ENCODE peak calls at places on chromosome 7, in nine cellular contexts. One of them, this sample, is unnamed.

GRCh38 chr7:44438851-44439250 is 51.6 kb downstream of the NUDCD3 start:
- DNase-seq in ovary: no peak
- DNase-seq in astrocyte: no peak
- DNase-seq in left lung: no peak
- DNase-seq in cardiac muscle cell: no peak
- DNase-seq in A673: no peak
- DNase-seq in lung: no peak
- DNase-seq in neural progenitor cell: no peak
- DNase-seq in CD8-positive, alpha-beta T cell: no peak
- DNase-seq in this sample: no peak

GRCh38 chr7:106287786-106288185 is 3.0 kb upstream of the NAMPT start:
- DNase-seq in ovary: no peak
- DNase-seq in astrocyte: no peak
- DNase-seq in left lung: no peak
- DNase-seq in cardiac muscle cell: no peak
- DNase-seq in A673: no peak
- DNase-seq in lung: no peak
- DNase-seq in neural progenitor cell: no peak
- DNase-seq in CD8-positive, alpha-beta T cell: no peak
- DNase-seq in this sample: no peak

GRCh38 chr7:43634384-43634783 is 51.5 kb downstream of the STK17A start:
- DNase-seq in ovary: no peak
- DNase-seq in astrocyte: no peak
- DNase-seq in left lung: no peak
- DNase-seq in cardiac muscle cell: no peak
- DNase-seq in A673: no peak
- DNase-seq in lung: no peak
- DNase-seq in neural progenitor cell: no peak
- DNase-seq in CD8-positive, alpha-beta T cell: no peak
- DNase-seq in this sample: no peak

GRCh38 chr7:129550673-129551360 is 48.5 kb downstream of the SMKR1 start:
- DNase-seq in ovary: no peak
- DNase-seq in astrocyte: no peak
- DNase-seq in left lung: no peak
- DNase-seq in cardiac muscle cell: no peak
- DNase-seq in A673: peak; percentile 66
- DNase-seq in lung: no peak
- DNase-seq in neural progenitor cell: no peak
- DNase-seq in CD8-positive, alpha-beta T cell: no peak
- DNase-seq in this sample: peak; percentile 44

GRCh38 chr7:156764016-156764669 is 123.6 kb downstream of the RNF32 start:
- DNase-seq in ovary: peak; percentile 53
- DNase-seq in astrocyte: peak; percentile 64
- DNase-seq in left lung: no peak
- DNase-seq in cardiac muscle cell: peak; percentile 63
- DNase-seq in A673: peak; percentile 75
- DNase-seq in lung: peak; percentile 59
- DNase-seq in neural progenitor cell: peak; percentile 75
- DNase-seq in CD8-positive, alpha-beta T cell: no peak
- DNase-seq in this sample: peak; percentile 49

GRCh38 chr7:149822353-149822943 is 15.7 kb upstream of the ZNF862 start:
- DNase-seq in ovary: no peak
- DNase-seq in astrocyte: no peak
- DNase-seq in left lung: peak; percentile 59
- DNase-seq in cardiac muscle cell: no peak
- DNase-seq in A673: no peak
- DNase-seq in lung: no peak
- DNase-seq in neural progenitor cell: no peak
- DNase-seq in CD8-positive, alpha-beta T cell: no peak
- DNase-seq in this sample: peak; percentile 74

GRCh38 chr7:155204744-155205367 is 92.8 kb upstream of the INSIG1 start:
- DNase-seq in ovary: no peak
- DNase-seq in astrocyte: no peak
- DNase-seq in left lung: no peak
- DNase-seq in cardiac muscle cell: no peak
- DNase-seq in A673: no peak
- DNase-seq in lung: no peak
- DNase-seq in neural progenitor cell: no peak
- DNase-seq in CD8-positive, alpha-beta T cell: no peak
- DNase-seq in this sample: no peak

GRCh38 chr7:107564553-107565298 is 955 bp downstream of the DUS4L start:
- DNase-seq in ovary: no peak
- DNase-seq in astrocyte: peak; percentile 93
- DNase-seq in left lung: no peak
- DNase-seq in cardiac muscle cell: no peak
- DNase-seq in A673: no peak
- DNase-seq in lung: no peak
- DNase-seq in neural progenitor cell: peak; percentile 2
- DNase-seq in CD8-positive, alpha-beta T cell: no peak
- DNase-seq in this sample: no peak

GRCh38 chr7:16411391-16411790 is 9.9 kb downstream of the CRPPA start:
- DNase-seq in ovary: no peak
- DNase-seq in astrocyte: peak; percentile 18
- DNase-seq in left lung: no peak
- DNase-seq in cardiac muscle cell: no peak
- DNase-seq in A673: no peak
- DNase-seq in lung: no peak
- DNase-seq in neural progenitor cell: no peak
- DNase-seq in CD8-positive, alpha-beta T cell: no peak
- DNase-seq in this sample: no peak

GRCh38 chr7:54145716-54146115 is 396.5 kb upstream of the VSTM2A start:
- DNase-seq in ovary: no peak
- DNase-seq in astrocyte: no peak
- DNase-seq in left lung: no peak
- DNase-seq in cardiac muscle cell: no peak
- DNase-seq in A673: no peak
- DNase-seq in lung: no peak
- DNase-seq in neural progenitor cell: no peak
- DNase-seq in CD8-positive, alpha-beta T cell: no peak
- DNase-seq in this sample: no peak

GRCh38 chr7:156152380-156152779 is 340.1 kb upstream of the SHH start:
- DNase-seq in ovary: no peak
- DNase-seq in astrocyte: no peak
- DNase-seq in left lung: no peak
- DNase-seq in cardiac muscle cell: no peak
- DNase-seq in A673: no peak
- DNase-seq in lung: no peak
- DNase-seq in neural progenitor cell: no peak
- DNase-seq in CD8-positive, alpha-beta T cell: no peak
- DNase-seq in this sample: no peak

GRCh38 chr7:30029696-30030095 is 1.5 kb downstream of the PLEKHA8 start:
- DNase-seq in ovary: no peak
- DNase-seq in astrocyte: no peak
- DNase-seq in left lung: no peak
- DNase-seq in cardiac muscle cell: no peak
- DNase-seq in A673: no peak
- DNase-seq in lung: no peak
- DNase-seq in neural progenitor cell: peak; percentile 23
- DNase-seq in CD8-positive, alpha-beta T cell: no peak
- DNase-seq in this sample: peak; percentile 28

GRCh38 chr7:116672596-116673503 is 854 bp downstream of the MET start:
- DNase-seq in ovary: no peak
- DNase-seq in astrocyte: peak; percentile 56
- DNase-seq in left lung: no peak
- DNase-seq in cardiac muscle cell: peak; percentile 9
- DNase-seq in A673: no peak
- DNase-seq in lung: no peak
- DNase-seq in neural progenitor cell: peak; percentile 42
- DNase-seq in CD8-positive, alpha-beta T cell: no peak
- DNase-seq in this sample: peak; percentile 70

GRCh38 chr7:84251183-84251845 is 56.7 kb upstream of the SEMA3A start:
- DNase-seq in ovary: no peak
- DNase-seq in astrocyte: peak; percentile 95
- DNase-seq in left lung: no peak
- DNase-seq in cardiac muscle cell: no peak
- DNase-seq in A673: peak; percentile 74
- DNase-seq in lung: no peak
- DNase-seq in neural progenitor cell: peak; percentile 44
- DNase-seq in CD8-positive, alpha-beta T cell: no peak
- DNase-seq in this sample: no peak

GRCh38 chr7:141362580-141363435 is 188.4 kb upstream of the AGK start:
- DNase-seq in ovary: no peak
- DNase-seq in astrocyte: peak; percentile 88
- DNase-seq in left lung: no peak
- DNase-seq in cardiac muscle cell: peak; percentile 18
- DNase-seq in A673: no peak
- DNase-seq in lung: no peak
- DNase-seq in neural progenitor cell: no peak
- DNase-seq in CD8-positive, alpha-beta T cell: no peak
- DNase-seq in this sample: peak; percentile 87

GRCh38 chr7:138006106-138006505 is 4.2 kb upstream of the CREB3L2 start:
- DNase-seq in ovary: no peak
- DNase-seq in astrocyte: no peak
- DNase-seq in left lung: no peak
- DNase-seq in cardiac muscle cell: no peak
- DNase-seq in A673: no peak
- DNase-seq in lung: no peak
- DNase-seq in neural progenitor cell: no peak
- DNase-seq in CD8-positive, alpha-beta T cell: no peak
- DNase-seq in this sample: no peak

GRCh38 chr7:10838205-10838604 is 135.5 kb upstream of the PHF14 start:
- DNase-seq in ovary: no peak
- DNase-seq in astrocyte: no peak
- DNase-seq in left lung: no peak
- DNase-seq in cardiac muscle cell: no peak
- DNase-seq in A673: no peak
- DNase-seq in lung: no peak
- DNase-seq in neural progenitor cell: no peak
- DNase-seq in CD8-positive, alpha-beta T cell: no peak
- DNase-seq in this sample: no peak
- H3K27ac ChIP-seq in ovary: no peak overlapping the region
- H3K27ac ChIP-seq in astrocyte: no peak overlapping the region
- H3K27ac ChIP-seq in left lung: no peak overlapping the region
- H3K27ac ChIP-seq in cardiac muscle cell: no peak overlapping the region
- H3K27ac ChIP-seq in A673: no peak overlapping the region
- H3K27ac ChIP-seq in lung: no peak overlapping the region
- H3K27ac ChIP-seq in neural progenitor cell: no peak overlapping the region
- H3K27ac ChIP-seq in CD8-positive, alpha-beta T cell: no peak overlapping the region
- H3K27ac ChIP-seq in this sample: no peak overlapping the region

DNA sequence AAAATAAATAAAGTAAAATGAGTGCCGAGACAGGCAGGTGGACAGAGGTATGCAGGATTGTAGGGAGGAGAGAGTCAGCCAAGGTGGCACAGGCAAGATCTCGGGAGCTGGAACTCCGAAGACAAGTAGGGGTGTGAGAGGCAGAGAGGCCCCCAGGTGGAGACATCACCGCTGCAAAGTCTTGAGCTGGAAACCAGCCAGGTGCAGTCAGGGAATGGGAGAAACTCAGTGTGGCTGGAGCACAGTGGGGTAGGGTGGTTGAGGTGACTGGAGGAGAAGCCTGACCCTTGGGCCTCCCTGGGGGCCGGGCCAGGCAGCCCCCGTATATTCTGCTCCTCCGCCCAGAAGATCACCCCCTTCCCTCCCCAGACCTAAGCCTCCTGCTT is 4.2 kb downstream of the EPHB4 start:
- DNase-seq in ovary: no peak
- DNase-seq in astrocyte: no peak
- DNase-seq in left lung: no peak
- DNase-seq in cardiac muscle cell: no peak
- DNase-seq in A673: no peak
- DNase-seq in lung: no peak
- DNase-seq in neural progenitor cell: no peak
- DNase-seq in CD8-positive, alpha-beta T cell: no peak
- DNase-seq in this sample: no peak
- H3K36me3 ChIP-seq in ovary: no peaks in the 10 kb centered on the region
- H3K36me3 ChIP-seq in astrocyte: peaks cover 28% of the 10 kb centered on the region
- H3K36me3 ChIP-seq in left lung: peaks cover 58% of the 10 kb centered on the region
- H3K36me3 ChIP-seq in cardiac muscle cell: peaks cover 31% of the 10 kb centered on the region
- H3K36me3 ChIP-seq in A673: peaks cover 54% of the 10 kb centered on the region
- H3K36me3 ChIP-seq in lung: peaks cover 25% of the 10 kb centered on the region
- H3K36me3 ChIP-seq in neural progenitor cell: no peaks in the 10 kb centered on the region
- H3K36me3 ChIP-seq in CD8-positive, alpha-beta T cell: no peaks in the 10 kb centered on the region
- H3K36me3 ChIP-seq in this sample: peaks cover 55% of the 10 kb centered on the region

DNA sequence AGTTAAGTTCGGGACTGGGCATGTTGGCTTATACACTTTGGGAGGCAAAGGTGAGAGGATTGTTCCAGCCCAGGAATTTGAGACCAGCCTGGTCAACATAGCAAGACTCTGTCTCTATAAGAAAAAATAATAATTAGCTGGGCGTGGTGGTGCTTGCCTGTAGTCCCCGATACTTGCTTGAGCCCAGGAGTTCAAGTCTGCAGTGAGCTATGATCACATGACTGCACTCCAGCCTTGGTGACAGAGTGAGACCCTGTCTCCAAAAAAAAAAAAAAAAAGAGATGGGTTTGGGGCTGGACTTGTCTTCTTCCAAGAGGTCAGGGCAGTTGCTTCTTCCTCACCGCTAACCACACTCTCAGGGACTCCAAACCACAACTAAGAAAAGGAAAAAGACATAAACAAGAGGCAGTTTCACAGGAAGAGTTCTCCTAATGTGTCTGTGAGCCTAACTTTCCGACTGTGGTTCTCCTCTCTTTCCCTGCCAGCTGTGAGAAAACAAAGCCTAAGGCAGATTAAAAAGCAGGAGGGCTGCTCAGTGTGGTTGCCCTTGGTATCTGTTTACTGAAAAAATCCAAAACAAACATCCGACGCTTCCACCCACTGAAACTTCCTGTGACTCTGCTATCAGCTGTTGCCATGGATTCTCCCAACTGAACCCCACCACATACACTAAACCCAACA is 2.4 kb upstream of the SERPINE1 start:
- DNase-seq in ovary: no peak
- DNase-seq in astrocyte: peak; percentile 92
- DNase-seq in left lung: no peak
- DNase-seq in cardiac muscle cell: no peak
- DNase-seq in A673: peak; percentile 41
- DNase-seq in lung: no peak
- DNase-seq in neural progenitor cell: no peak
- DNase-seq in CD8-positive, alpha-beta T cell: no peak
- DNase-seq in this sample: peak; percentile 55
- H3K4me1 ChIP-seq in ovary: peaks cover 34% of the 10 kb centered on the region
- H3K4me1 ChIP-seq in astrocyte: peaks cover 70% of the 10 kb centered on the region
- H3K4me1 ChIP-seq in left lung: peaks cover 17% of the 10 kb centered on the region
- H3K4me1 ChIP-seq in cardiac muscle cell: peaks cover 33% of the 10 kb centered on the region
- H3K4me1 ChIP-seq in A673: peaks cover 18% of the 10 kb centered on the region
- H3K4me1 ChIP-seq in lung: peaks cover 9% of the 10 kb centered on the region
- H3K4me1 ChIP-seq in neural progenitor cell: peaks cover 27% of the 10 kb centered on the region
- H3K4me1 ChIP-seq in CD8-positive, alpha-beta T cell: peaks cover 18% of the 10 kb centered on the region
- H3K4me1 ChIP-seq in this sample: peaks cover 26% of the 10 kb centered on the region

DNA sequence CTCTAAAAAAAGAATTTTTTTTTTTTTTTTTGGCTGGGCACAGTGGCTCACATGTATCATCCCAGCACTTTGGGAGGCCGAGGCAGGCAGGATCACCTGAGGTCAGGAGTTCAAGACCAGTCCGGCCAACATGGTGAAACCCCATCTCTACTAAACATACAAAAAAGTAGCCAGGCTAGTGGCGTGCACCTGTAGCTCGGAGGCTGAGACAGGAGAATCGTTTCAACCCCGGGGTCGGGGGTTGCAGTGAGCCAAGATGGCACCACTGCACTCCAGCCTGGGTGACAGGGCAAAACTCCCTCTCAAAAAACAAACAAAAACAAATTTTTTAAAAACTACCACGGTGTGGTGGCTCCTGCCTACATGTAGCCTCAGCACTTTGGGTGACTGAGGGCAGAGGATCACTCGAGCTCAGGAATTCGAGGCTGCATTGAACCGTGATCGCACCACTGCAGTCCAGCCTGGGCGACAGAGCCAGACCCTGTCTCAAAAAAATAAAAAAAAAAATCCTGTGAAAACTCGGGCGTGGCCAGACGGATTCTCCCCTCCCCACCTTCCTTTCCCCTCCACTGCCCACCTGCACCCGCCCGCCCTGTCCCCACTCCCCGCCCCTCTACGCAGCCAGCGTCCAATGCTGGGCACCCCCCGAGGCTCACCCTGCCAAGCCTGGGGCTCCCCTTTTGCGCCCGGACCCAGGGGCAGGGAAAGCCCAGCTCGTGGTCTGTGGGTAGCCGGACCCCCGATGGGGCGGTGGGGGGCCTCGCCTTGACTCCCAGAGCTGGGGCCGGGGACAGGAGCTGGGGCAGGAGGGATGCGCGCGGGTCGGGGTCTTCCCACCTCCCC is 678 bp upstream of the ORAI2 start:
- DNase-seq in ovary: no peak
- DNase-seq in astrocyte: no peak
- DNase-seq in left lung: no peak
- DNase-seq in cardiac muscle cell: peak; percentile 20
- DNase-seq in A673: no peak
- DNase-seq in lung: no peak
- DNase-seq in neural progenitor cell: peak; percentile 34
- DNase-seq in CD8-positive, alpha-beta T cell: no peak
- DNase-seq in this sample: no peak
- H3K27ac ChIP-seq in ovary: no peak overlapping the region
- H3K27ac ChIP-seq in astrocyte: no peak overlapping the region
- H3K27ac ChIP-seq in left lung: peak overlapping the region; percentile 85
- H3K27ac ChIP-seq in cardiac muscle cell: no peak overlapping the region
- H3K27ac ChIP-seq in A673: peak overlapping the region; percentile 65
- H3K27ac ChIP-seq in lung: no peak overlapping the region
- H3K27ac ChIP-seq in neural progenitor cell: no peak overlapping the region
- H3K27ac ChIP-seq in CD8-positive, alpha-beta T cell: peak overlapping the region; percentile 55
- H3K27ac ChIP-seq in this sample: no peak overlapping the region